ENCODE peak calls at places on chromosome 15, in eight cellular contexts. F is lower leg skin, J is colonic mucosa, N is WTC11, H is nephron progenitor cell, B is thyroid gland, S is activated B cell treated with CpG ODN at 0.5 μM for 24 hours, O is foreskin fibroblast. K is an unnamed sample.

GRCh38 chr15:40289140-40289775 is 6.4 kb upstream of the ANKRD63 start:
- DNase-seq in N (no peak), H (no peak), F (no peak), B (peak; percentile 88), S (no peak), O (no peak), J (peak; percentile 84), K (no peak)

GRCh38 chr15:96767703-96768434 is 437.4 kb downstream of the NR2F2 start:
- DNase-seq in N (no peak), O (no peak), B (no peak), J (no peak), F (no peak), S (no peak), H (no peak), K (no peak)

GRCh38 chr15:36970522-36970921 is 129.8 kb downstream of the MEIS2 start:
- DNase-seq in J (peak; percentile 18), N (no peak), S (no peak), F (no peak), B (no peak), O (no peak), H (no peak), K (no peak)

GRCh38 chr15:75397494-75397893 is 29.1 kb upstream of the MAN2C1 start:
- DNase-seq in S (no peak), F (no peak), B (no peak), O (peak; percentile 27), N (no peak), J (no peak), H (no peak), K (no peak)

GRCh38 chr15:90680371-90680935 is 36.7 kb upstream of the BLM start:
- DNase-seq in J (no peak), S (no peak), O (peak; percentile 85), H (no peak), F (no peak), N (no peak), B (no peak), K (no peak)

GRCh38 chr15:89654311-89654761 is 931 bp downstream of the KIF7 start:
- DNase-seq in O (peak; percentile 52), S (no peak), N (no peak), F (no peak), J (no peak), H (no peak), B (no peak), K (no peak)

GRCh38 chr15:38885001-38885400 is 320.4 kb upstream of the RASGRP1 start:
- DNase-seq in J (no peak), S (no peak), B (no peak), O (no peak), N (no peak), F (no peak), H (no peak), K (no peak)

GRCh38 chr15:38486946-38487345 is 33.0 kb downstream of the FAM98B start:
- DNase-seq in H (no peak), O (no peak), F (no peak), B (no peak), N (no peak), J (no peak), S (no peak), K (no peak)

GRCh38 chr15:101047301-101047781 is 128.2 kb downstream of the LRRK1 start:
- DNase-seq in N (no peak), S (peak; percentile 7), J (peak; percentile 12), F (peak; percentile 52), O (no peak), B (no peak), H (peak; percentile 39), K (no peak)

GRCh38 chr15:58515807-58516206 is 84.0 kb downstream of the LIPC start:
- DNase-seq in B (no peak), H (no peak), O (no peak), N (no peak), F (no peak), S (no peak), J (no peak), K (no peak)

GRCh38 chr15:58520464-58520863 is 88.7 kb downstream of the LIPC start:
- DNase-seq in J (no peak), H (no peak), F (peak; percentile 78), S (no peak), O (no peak), N (no peak), B (no peak), K (no peak)

GRCh38 chr15:58517682-58518525 is 86.1 kb downstream of the LIPC start:
- DNase-seq in J (no peak), F (peak; percentile 81), H (no peak), B (no peak), O (no peak), S (no peak), N (no peak), K (no peak)

GRCh38 chr15:58518626-58519025 is 86.8 kb downstream of the LIPC start:
- DNase-seq in S (no peak), N (no peak), F (no peak), H (no peak), O (no peak), B (no peak), J (no peak), K (no peak)

GRCh38 chr15:58517252-58517681 is 85.5 kb downstream of the LIPC start:
- DNase-seq in B (no peak), O (no peak), J (no peak), N (no peak), S (no peak), H (no peak), F (no peak), K (no peak)
- TF ChIP-seq CTCF in B (no peak), O (no peak), J (no peak), N (no peak), S (no peak), H (no peak), F (no peak), K (no peak)

DNA sequence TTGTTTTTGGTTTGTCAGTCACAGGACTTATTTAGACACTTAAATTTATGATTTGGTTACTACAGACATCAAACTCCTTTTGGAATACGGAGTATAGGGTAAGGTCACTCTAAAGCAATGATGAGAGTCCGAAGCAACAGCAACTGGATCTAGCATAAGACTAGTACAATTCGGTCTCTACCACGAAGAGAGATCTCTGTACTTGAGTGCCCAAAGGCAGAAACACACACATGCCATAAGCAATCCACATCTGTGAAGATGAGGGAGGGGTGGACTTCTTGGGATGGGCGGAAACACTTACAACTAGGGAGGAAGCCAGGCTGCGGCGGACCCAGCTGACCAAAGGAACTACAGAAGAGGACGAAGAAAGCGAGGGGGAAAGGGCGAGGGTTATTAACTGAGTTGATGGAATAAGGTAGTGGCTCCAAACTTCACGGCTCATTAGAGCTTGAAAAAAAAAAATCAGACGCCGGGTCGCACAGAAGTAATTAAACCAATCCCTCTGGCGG is 595 bp downstream of the DPH6 start:
- DNase-seq in F (no peak), H (peak; percentile 46), O (peak; percentile 38), N (no peak), S (no peak), J (peak; percentile 62), B (peak; percentile 47), K (no peak)
- TF ChIP-seq CTCF in F (no peak), H (no peak), O (no peak), N (no peak), S (no peak), J (no peak), B (no peak), K (no peak)

DNA sequence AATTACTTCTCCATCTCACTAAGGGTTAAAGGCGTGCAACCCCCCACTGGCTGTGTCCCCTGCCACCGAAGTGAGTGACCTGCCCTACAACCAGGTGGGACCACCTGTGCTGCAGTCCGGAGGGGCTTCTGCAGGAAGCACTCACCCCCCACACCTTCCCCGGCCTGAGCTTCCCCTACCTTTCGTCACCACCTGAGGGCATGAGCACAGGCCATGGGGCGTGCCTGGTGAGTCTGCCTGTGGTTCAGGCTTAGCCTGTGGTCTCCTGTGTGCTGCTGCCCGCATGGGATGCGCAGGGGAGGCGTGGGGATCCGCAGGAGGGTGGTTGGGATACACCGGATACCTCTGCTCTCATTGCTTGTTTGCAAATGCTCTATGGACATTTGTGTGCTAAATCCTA is 46.0 kb downstream of the KLHL25 start:
- DNase-seq in B (no peak), S (no peak), H (no peak), N (peak; percentile 63), O (no peak), J (no peak), F (peak; percentile 84), K (no peak)
- TF ChIP-seq CTCF in B (no peak), S (no peak), H (no peak), N (no peak), O (no peak), J (no peak), F (no peak), K (no peak)

DNA sequence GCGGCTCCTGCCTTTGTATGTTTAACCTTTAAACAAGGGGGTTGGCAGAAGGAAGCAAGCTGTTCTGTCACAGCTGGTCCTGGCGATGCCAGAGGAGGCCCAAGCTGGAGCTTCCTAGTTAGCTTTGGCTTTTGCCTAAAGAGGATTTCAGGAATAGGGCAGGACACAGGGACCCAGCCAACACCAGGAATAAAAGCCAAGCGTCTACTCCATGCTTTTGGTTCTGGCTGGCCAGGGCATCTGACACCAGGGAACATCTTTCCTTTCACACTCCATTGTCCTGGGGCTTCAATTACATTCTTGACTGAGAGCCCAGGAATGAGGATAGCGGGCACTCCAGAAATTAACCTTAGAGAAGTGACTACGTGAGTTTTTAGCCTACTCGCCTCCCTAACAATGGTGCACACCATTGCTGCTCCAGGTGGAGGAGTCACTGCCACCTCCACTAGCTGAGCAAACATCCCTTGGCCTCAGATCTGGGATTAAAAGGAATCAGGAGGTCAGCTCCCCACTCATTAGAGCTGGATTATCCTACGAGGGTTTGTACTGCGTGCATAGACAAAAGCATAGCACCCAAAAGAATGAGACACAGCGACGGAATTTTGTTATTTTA is 38.2 kb downstream of the TPM1 start:
- DNase-seq in J (no peak), B (no peak), H (no peak), F (no peak), N (no peak), S (no peak), O (no peak), K (no peak)
- TF ChIP-seq CTCF in J (no peak), B (no peak), H (no peak), F (no peak), N (no peak), S (no peak), O (no peak), K (no peak)

DNA sequence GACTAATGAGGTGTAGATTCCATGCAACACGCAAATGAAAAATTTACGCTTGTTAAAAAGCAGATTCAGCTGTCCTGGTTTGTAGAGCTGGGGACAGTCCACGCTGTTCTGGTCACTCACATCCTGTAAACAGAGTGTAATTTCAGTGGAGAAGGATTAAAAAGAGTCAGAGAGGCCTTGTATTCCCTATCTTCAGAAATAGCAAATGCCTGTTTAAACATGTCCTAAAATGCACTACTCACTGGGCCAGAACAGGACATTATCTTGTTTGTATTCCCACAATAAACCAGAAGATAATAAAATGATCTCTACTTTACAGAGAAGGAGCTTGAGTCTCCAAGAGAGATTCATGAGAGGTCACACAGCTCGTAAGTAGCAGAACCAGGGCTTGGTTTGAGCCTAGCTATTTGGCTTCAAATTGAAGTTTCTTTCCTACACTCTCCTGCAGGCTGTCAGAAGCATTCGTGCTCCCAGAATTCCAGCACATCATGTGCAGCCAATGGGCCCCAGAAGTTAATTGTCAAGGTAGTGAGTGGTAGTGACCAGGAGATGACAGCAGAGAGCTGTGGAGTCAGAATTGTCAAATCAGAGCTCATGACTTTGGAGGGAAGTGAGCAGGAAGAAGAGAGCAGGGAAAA is 242.5 kb downstream of the ATP8B4 start:
- DNase-seq in B (no peak), H (no peak), O (no peak), J (no peak), N (peak; percentile 53), S (no peak), F (no peak), K (no peak)
- TF ChIP-seq CTCF in B (no peak), H (no peak), O (no peak), J (peak; percentile 32), N (peak; percentile 56), S (no peak), F (no peak), K (peak; percentile 32)

GRCh38 chr15:79296583-79296982 is 14.1 kb downstream of the ANKRD34C start:
- DNase-seq in H (no peak), O (no peak), J (no peak), B (no peak), N (no peak), F (no peak), S (no peak), K (no peak)
- TF ChIP-seq CTCF in H (no peak), O (no peak), J (no peak), B (no peak), N (no peak), F (no peak), S (no peak), K (peak; percentile 21)

K was measured in progenitor cell of endocrine pancreas.